ENCODE peak calls at places on chromosomes 5 and 9, in four cellular contexts. One of them, this sample, is unnamed.

GRCh38 chr5:9192286-9192685 is 353.6 kb downstream of the SEMA5A start:
- DNase-seq in T-helper 9 cell: no peak
- DNase-seq in Calu3: no peak
- DNase-seq in AG04449: no peak
- DNase-seq in this sample: no peak

GRCh38 chr5:151383011-151383410 is 35.7 kb upstream of the SLC36A2 start:
- DNase-seq in Calu3: no peak
- DNase-seq in T-helper 9 cell: no peak
- DNase-seq in AG04449: no peak
- DNase-seq in this sample: no peak

GRCh38 chr9:137924169-137924568 is 46.6 kb downstream of the CACNA1B start:
- DNase-seq in AG04449: no peak
- DNase-seq in Calu3: no peak
- DNase-seq in T-helper 9 cell: no peak
- DNase-seq in this sample: no peak

GRCh38 chr5:53679261-53679660 is 118.8 kb downstream of the NDUFS4 start:
- DNase-seq in Calu3: no peak
- DNase-seq in T-helper 9 cell: no peak
- DNase-seq in AG04449: peak
- DNase-seq in this sample: no peak

GRCh38 chr9:87075537-87075936 is 128.2 kb upstream of the GAS1 start:
- DNase-seq in Calu3: no peak
- DNase-seq in AG04449: no peak
- DNase-seq in T-helper 9 cell: no peak
- DNase-seq in this sample: no peak

GRCh38 chr5:72015103-72015548 is 92.1 kb upstream of the MAP1B start:
- DNase-seq in T-helper 9 cell: no peak
- DNase-seq in AG04449: no peak
- DNase-seq in Calu3: peak
- DNase-seq in this sample: peak

GRCh38 chr9:71120439-71121247 is 778 bp downstream of the TRPM3 start:
- DNase-seq in T-helper 9 cell: no peak
- DNase-seq in Calu3: no peak
- DNase-seq in AG04449: no peak
- DNase-seq in this sample: no peak

GRCh38 chr5:122392844-122393243 is 80.8 kb downstream of the SNCAIP start:
- DNase-seq in AG04449: no peak
- DNase-seq in T-helper 9 cell: no peak
- DNase-seq in Calu3: no peak
- DNase-seq in this sample: no peak

GRCh38 chr9:1591310-1591709 is 423.8 kb upstream of the SMARCA2 start:
- DNase-seq in Calu3: no peak
- DNase-seq in T-helper 9 cell: no peak
- DNase-seq in AG04449: no peak
- DNase-seq in this sample: no peak

GRCh38 chr5:73031839-73032238 is 76.0 kb downstream of the FCHO2 start:
- DNase-seq in Calu3: peak
- DNase-seq in T-helper 9 cell: no peak
- DNase-seq in AG04449: peak
- DNase-seq in this sample: peak

GRCh38 chr9:60545346-60546315 is 368.6 kb upstream of the SPATA31A5 start:
- DNase-seq in AG04449: no peak
- DNase-seq in T-helper 9 cell: no peak
- DNase-seq in Calu3: no peak
- DNase-seq in this sample: no peak

GRCh38 chr5:18920966-18921365 is 1067.0 kb downstream of the CDH18 start:
- DNase-seq in AG04449: no peak
- DNase-seq in T-helper 9 cell: no peak
- DNase-seq in Calu3: no peak
- DNase-seq in this sample: no peak

GRCh38 chr5:66891184-66891925 is 295.2 kb downstream of the MAST4 start:
- DNase-seq in T-helper 9 cell: no peak
- DNase-seq in Calu3: no peak
- DNase-seq in AG04449: no peak
- DNase-seq in this sample: peak

GRCh38 chr9:38180631-38181030 is 111.6 kb upstream of the SHB start:
- DNase-seq in Calu3: no peak
- DNase-seq in AG04449: no peak
- DNase-seq in T-helper 9 cell: no peak
- DNase-seq in this sample: no peak

GRCh38 chr5:98454407-98454806 is 319.1 kb upstream of the RGMB start:
- DNase-seq in AG04449: no peak
- DNase-seq in Calu3: no peak
- DNase-seq in T-helper 9 cell: no peak
- DNase-seq in this sample: no peak

GRCh38 chr9:114016101-114016500 is 62.0 kb downstream of the AMBP start:
- DNase-seq in AG04449: no peak
- DNase-seq in T-helper 9 cell: no peak
- DNase-seq in Calu3: no peak
- DNase-seq in this sample: no peak

GRCh38 chr9:114348261-114348905 is 18.7 kb downstream of the ORM2 start:
- DNase-seq in T-helper 9 cell: no peak
- DNase-seq in Calu3: no peak
- DNase-seq in AG04449: no peak
- DNase-seq in this sample: no peak

GRCh38 chr9:69333716-69334115 is 8.7 kb downstream of the ENTREP1 start:
- DNase-seq in Calu3: no peak
- DNase-seq in T-helper 9 cell: no peak
- DNase-seq in AG04449: no peak
- DNase-seq in this sample: no peak

GRCh38 chr9:68851657-68852056 is 146.6 kb downstream of the PIP5K1B start:
- DNase-seq in T-helper 9 cell: no peak
- DNase-seq in Calu3: no peak
- DNase-seq in AG04449: no peak
- DNase-seq in this sample: peak

GRCh38 chr9:88380118-88380517 is 8.1 kb upstream of the SPIN1 start:
- DNase-seq in T-helper 9 cell: no peak
- DNase-seq in Calu3: no peak
- DNase-seq in AG04449: no peak
- DNase-seq in this sample: no peak

GRCh38 chr9:124423591-124423990 is 8.3 kb upstream of the PSMB7 start:
- DNase-seq in AG04449: no peak
- DNase-seq in Calu3: no peak
- DNase-seq in T-helper 9 cell: no peak
- DNase-seq in this sample: no peak

This sample was measured in hepatocyte.